ENCODE peak calls at places on chromosomes 2 and 18, in ten cellular contexts. C is mammary epithelial cell, R is heart left ventricle, J is fibroblast of lung, Z is brain microvascular endothelial cell, W is WERI-Rb-1, E is left ventricle myocardium inferior, V is GM12865, F is foreskin fibroblast, Q is transverse colon. O is an unnamed sample.

GRCh38 chr2:209473930-209474419 is 50.1 kb downstream of the MAP2 start:
- DNase-seq in W (no peak), C (peak), V (no peak), Z (peak), E (no peak), Q (no peak), R (no peak), J (peak), F (peak), O (peak)

GRCh38 chr18:25234363-25234639 is 117.7 kb downstream of the ZNF521 start:
- DNase-seq in C (no peak), R (no peak), J (no peak), Q (no peak), V (no peak), F (no peak), Z (no peak), E (no peak), W (no peak), O (no peak)

GRCh38 chr2:205902041-205902898 is 183.7 kb downstream of the INO80D start:
- DNase-seq in Z (no peak), W (peak), F (peak), R (no peak), C (no peak), V (no peak), E (no peak), J (peak), Q (peak), O (peak)

GRCh38 chr2:33762636-33763035 is 163.5 kb upstream of the FAM98A start:
- DNase-seq in R (no peak), J (no peak), Z (no peak), C (no peak), Q (no peak), E (no peak), V (no peak), F (no peak), W (no peak), O (no peak)

GRCh38 chr2:11684894-11685460 is 15.0 kb upstream of the NTSR2 start:
- DNase-seq in E (no peak), R (no peak), J (no peak), W (no peak), V (no peak), Z (no peak), C (no peak), Q (no peak), F (no peak), O (no peak)

GRCh38 chr2:29528891-29529520 is 392.4 kb downstream of the ALK start:
- DNase-seq in J (peak), F (peak), V (no peak), E (peak), W (peak), C (no peak), R (peak), Z (peak), Q (peak), O (peak)

GRCh38 chr2:71637736-71638135 is 184.4 kb downstream of the DYSF start:
- DNase-seq in J (no peak), F (no peak), E (no peak), Z (no peak), W (no peak), Q (no peak), C (no peak), R (no peak), V (no peak), O (no peak)

GRCh38 chr2:61471905-61472805 is 1.3 kb upstream of the USP34 start:
- DNase-seq in Z (peak), V (peak), C (peak), J (peak), Q (peak), F (peak), E (no peak), W (no peak), R (no peak), O (peak)

GRCh38 chr2:106363788-106364187 is 104.4 kb downstream of the RGPD3 start:
- DNase-seq in W (no peak), J (peak), Z (no peak), Q (no peak), R (no peak), F (no peak), V (no peak), E (no peak), C (no peak), O (no peak)

GRCh38 chr2:217801115-217801531 is 201.7 kb downstream of the TNS1 start:
- DNase-seq in Z (no peak), J (no peak), W (peak), V (no peak), R (no peak), C (no peak), E (peak), Q (no peak), F (no peak), O (no peak)

GRCh38 chr2:46601328-46601963 is 122.1 kb downstream of the TMEM247 start:
- DNase-seq in C (no peak), Z (no peak), J (no peak), Q (no peak), F (peak), E (no peak), R (no peak), V (no peak), W (no peak), O (peak)

GRCh38 chr2:236036045-236036444 is 132.1 kb downstream of the GBX2 start:
- DNase-seq in Q (no peak), V (no peak), W (no peak), F (no peak), C (no peak), E (no peak), R (no peak), Z (no peak), J (no peak), O (no peak)

GRCh38 chr2:155100261-155100660 is 401.8 kb downstream of the KCNJ3 start:
- DNase-seq in Z (no peak), R (no peak), J (no peak), W (no peak), F (no peak), V (no peak), E (no peak), Q (no peak), C (no peak), O (no peak)

GRCh38 chr18:26902296-26902695 is 36.8 kb upstream of the AQP4 start:
- DNase-seq in C (no peak), Q (no peak), V (no peak), R (no peak), E (no peak), J (no peak), F (no peak), Z (no peak), W (no peak), O (no peak)
- TF ChIP-seq CTCF in C (no peak), Q (no peak), V (no peak), R (no peak), E (no peak), J (no peak), F (no peak), Z (no peak), W (no peak), O (no peak)

GRCh38 chr2:216774180-216774579 is 78.8 kb upstream of the IGFBP5 start:
- DNase-seq in R (no peak), W (no peak), V (no peak), Q (no peak), J (peak), E (no peak), Z (no peak), F (no peak), C (no peak), O (no peak)
- H3K4me3 ChIP-seq in R (no peak), W (no peak), V (no peak), Q (no peak), J (no peak), E (peak), Z (no peak), F (no peak), C (no peak), O (no peak)

GRCh38 chr2:170535552-170535951 is 179.6 kb upstream of the SP5 start:
- DNase-seq in R (no peak), C (no peak), E (no peak), W (no peak), Q (no peak), V (no peak), F (no peak), J (no peak), Z (no peak), O (no peak)
- TF ChIP-seq CTCF in R (no peak), C (no peak), E (no peak), W (no peak), Q (no peak), V (no peak), F (no peak), J (no peak), Z (no peak), O (no peak)

DNA sequence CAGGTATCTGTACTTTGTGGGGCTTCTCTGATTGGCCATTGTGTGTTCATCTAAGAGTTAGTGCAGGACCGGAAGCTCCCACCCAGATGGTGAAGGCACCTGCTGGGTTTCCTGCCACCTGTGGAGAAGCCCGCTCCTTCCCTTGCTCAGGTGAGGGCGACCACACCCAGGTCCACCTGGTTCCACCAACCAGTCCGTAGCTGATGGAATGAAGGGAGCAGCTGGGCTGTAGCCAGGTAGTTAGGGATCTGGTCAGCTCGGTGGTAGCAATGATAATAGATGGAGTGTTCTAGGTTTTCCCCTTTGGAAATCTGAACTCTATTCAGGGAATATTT is 16.0 kb downstream of the SH3BP4 start:
- DNase-seq in F (no peak), Q (peak), W (no peak), J (no peak), R (no peak), E (no peak), C (no peak), Z (no peak), V (no peak), O (no peak)
- H3K4me3 ChIP-seq in F (no peak), Q (no peak), W (no peak), J (no peak), R (no peak), E (no peak), C (no peak), Z (no peak), V (no peak), O (no peak)